ENCODE peak calls at places on chromosomes 2 and 18, in five cellular contexts. N is neural progenitor cell, C is NCI-H1092 treated with DMSO at 0.1 percent for 48 hours, L is NCI-H1694, V is activated B cell treated with CpG ODN at 0.5 μM for 24 hours. W is an unnamed sample.

GRCh38 chr2:127909019-127909418 is 23.3 kb upstream of the AMMECR1L start:
- DNase-seq in N (no peak), C (no peak), L (no peak), V (no peak), W (no peak)

GRCh38 chr18:32093106-32093511 is 1.4 kb downstream of the RNF138 start:
- DNase-seq in N (peak), C (peak), L (no peak), V (peak), W (peak)

GRCh38 chr2:114962551-114962950 is 520.1 kb downstream of the DPP10 start:
- DNase-seq in N (no peak), C (no peak), L (no peak), V (no peak), W (no peak)

GRCh38 chr2:58308435-58308834 is 67.3 kb upstream of the FANCL start:
- DNase-seq in N (no peak), C (no peak), L (no peak), V (no peak), W (no peak)

GRCh38 chr2:208370881-208371633 is 35.5 kb upstream of the PTH2R start:
- DNase-seq in N (no peak), C (no peak), L (no peak), V (no peak), W (no peak)

GRCh38 chr2:190343170-190343499 is 254 bp upstream of the INPP1 start:
- DNase-seq in N (no peak), C (peak), L (no peak), V (no peak), W (no peak)

GRCh38 chr2:127545796-127546195 is 10.3 kb downstream of the MYO7B start:
- DNase-seq in N (no peak), C (no peak), L (no peak), V (no peak), W (no peak)

GRCh38 chr2:160700006-160700405 is 206.4 kb upstream of the RBMS1 start:
- DNase-seq in N (no peak), C (no peak), L (no peak), V (no peak), W (no peak)

GRCh38 chr2:224518806-224519580 is 66.2 kb downstream of the CUL3 start:
- DNase-seq in N (no peak), C (no peak), L (no peak), V (no peak), W (no peak)

W was measured in cerebellar cortex.